ENCODE peak calls at places on chromosomes 6 and 20, in ten cellular contexts. One of them, this sample, is unnamed.

GRCh38 chr6:53828215-53828614 is 33.4 kb downstream of the LRRC1 start:
- DNase-seq in glutamatergic neuron: no peak
- DNase-seq in heart left ventricle: no peak
- DNase-seq in astrocyte of the cerebellum: no peak
- DNase-seq in nephron progenitor cell: no peak
- DNase-seq in fibroblast of the aortic adventitia: no peak
- DNase-seq in fibroblast of pulmonary artery: no peak
- DNase-seq in endothelial cell: no peak
- DNase-seq in lower leg skin: no peak
- DNase-seq in breast epithelium: no peak
- DNase-seq in this sample: no peak

GRCh38 chr6:152121910-152122309 is 314.4 kb downstream of the ESR1 start:
- DNase-seq in endothelial cell: no peak
- DNase-seq in fibroblast of the aortic adventitia: peak
- DNase-seq in astrocyte of the cerebellum: no peak
- DNase-seq in nephron progenitor cell: no peak
- DNase-seq in lower leg skin: no peak
- DNase-seq in fibroblast of pulmonary artery: no peak
- DNase-seq in glutamatergic neuron: no peak
- DNase-seq in heart left ventricle: no peak
- DNase-seq in breast epithelium: no peak
- DNase-seq in this sample: no peak

GRCh38 chr6:17580518-17581048 is 19.5 kb upstream of the FAM8A1 start:
- DNase-seq in fibroblast of pulmonary artery: peak
- DNase-seq in fibroblast of the aortic adventitia: peak
- DNase-seq in astrocyte of the cerebellum: peak
- DNase-seq in endothelial cell: peak
- DNase-seq in glutamatergic neuron: peak
- DNase-seq in nephron progenitor cell: peak
- DNase-seq in heart left ventricle: peak
- DNase-seq in breast epithelium: no peak
- DNase-seq in lower leg skin: no peak
- DNase-seq in this sample: no peak

GRCh38 chr20:32483351-32484220 is 101.5 kb downstream of the NOL4L start:
- DNase-seq in glutamatergic neuron: peak
- DNase-seq in heart left ventricle: peak
- DNase-seq in astrocyte of the cerebellum: peak
- DNase-seq in lower leg skin: peak
- DNase-seq in fibroblast of the aortic adventitia: peak
- DNase-seq in breast epithelium: no peak
- DNase-seq in nephron progenitor cell: peak
- DNase-seq in fibroblast of pulmonary artery: peak
- DNase-seq in endothelial cell: peak
- DNase-seq in this sample: peak

GRCh38 chr20:50821994-50822393 is 27.1 kb downstream of the BCAS4 start:
- DNase-seq in glutamatergic neuron: no peak
- DNase-seq in nephron progenitor cell: no peak
- DNase-seq in breast epithelium: no peak
- DNase-seq in endothelial cell: no peak
- DNase-seq in fibroblast of the aortic adventitia: no peak
- DNase-seq in lower leg skin: no peak
- DNase-seq in heart left ventricle: no peak
- DNase-seq in fibroblast of pulmonary artery: no peak
- DNase-seq in astrocyte of the cerebellum: no peak
- DNase-seq in this sample: no peak

GRCh38 chr20:38209054-38209675 is 44.1 kb upstream of the TGM2 start:
- DNase-seq in fibroblast of pulmonary artery: no peak
- DNase-seq in glutamatergic neuron: no peak
- DNase-seq in breast epithelium: no peak
- DNase-seq in heart left ventricle: peak
- DNase-seq in lower leg skin: peak
- DNase-seq in astrocyte of the cerebellum: no peak
- DNase-seq in nephron progenitor cell: no peak
- DNase-seq in fibroblast of the aortic adventitia: no peak
- DNase-seq in endothelial cell: no peak
- DNase-seq in this sample: no peak

GRCh38 chr6:10313799-10314162 is 101.1 kb downstream of the TFAP2A start:
- DNase-seq in fibroblast of pulmonary artery: no peak
- DNase-seq in fibroblast of the aortic adventitia: no peak
- DNase-seq in heart left ventricle: no peak
- DNase-seq in endothelial cell: no peak
- DNase-seq in nephron progenitor cell: no peak
- DNase-seq in breast epithelium: no peak
- DNase-seq in astrocyte of the cerebellum: no peak
- DNase-seq in glutamatergic neuron: no peak
- DNase-seq in lower leg skin: no peak
- DNase-seq in this sample: no peak

GRCh38 chr6:27250277-27250954 is 2.9 kb downstream of the PRSS16 start:
- DNase-seq in glutamatergic neuron: no peak
- DNase-seq in breast epithelium: no peak
- DNase-seq in nephron progenitor cell: no peak
- DNase-seq in astrocyte of the cerebellum: no peak
- DNase-seq in lower leg skin: peak
- DNase-seq in endothelial cell: no peak
- DNase-seq in fibroblast of pulmonary artery: no peak
- DNase-seq in heart left ventricle: no peak
- DNase-seq in fibroblast of the aortic adventitia: no peak
- DNase-seq in this sample: no peak

GRCh38 chr6:151269318-151269995 is 29.7 kb downstream of the AKAP12 start:
- DNase-seq in fibroblast of pulmonary artery: peak
- DNase-seq in lower leg skin: no peak
- DNase-seq in heart left ventricle: no peak
- DNase-seq in astrocyte of the cerebellum: no peak
- DNase-seq in breast epithelium: no peak
- DNase-seq in endothelial cell: no peak
- DNase-seq in fibroblast of the aortic adventitia: peak
- DNase-seq in glutamatergic neuron: no peak
- DNase-seq in nephron progenitor cell: no peak
- DNase-seq in this sample: no peak

GRCh38 chr6:93235775-93236174 is 183.6 kb downstream of the EPHA7 start:
- DNase-seq in breast epithelium: no peak
- DNase-seq in nephron progenitor cell: no peak
- DNase-seq in lower leg skin: no peak
- DNase-seq in astrocyte of the cerebellum: no peak
- DNase-seq in endothelial cell: no peak
- DNase-seq in fibroblast of the aortic adventitia: no peak
- DNase-seq in glutamatergic neuron: no peak
- DNase-seq in heart left ventricle: no peak
- DNase-seq in fibroblast of pulmonary artery: no peak
- DNase-seq in this sample: no peak

GRCh38 chr20:17611540-17612286 is 41.8 kb downstream of the DSTN start:
- DNase-seq in fibroblast of pulmonary artery: no peak
- DNase-seq in heart left ventricle: peak
- DNase-seq in lower leg skin: peak
- DNase-seq in nephron progenitor cell: no peak
- DNase-seq in breast epithelium: peak
- DNase-seq in endothelial cell: no peak
- DNase-seq in glutamatergic neuron: peak
- DNase-seq in astrocyte of the cerebellum: no peak
- DNase-seq in fibroblast of the aortic adventitia: peak
- DNase-seq in this sample: no peak

DNA sequence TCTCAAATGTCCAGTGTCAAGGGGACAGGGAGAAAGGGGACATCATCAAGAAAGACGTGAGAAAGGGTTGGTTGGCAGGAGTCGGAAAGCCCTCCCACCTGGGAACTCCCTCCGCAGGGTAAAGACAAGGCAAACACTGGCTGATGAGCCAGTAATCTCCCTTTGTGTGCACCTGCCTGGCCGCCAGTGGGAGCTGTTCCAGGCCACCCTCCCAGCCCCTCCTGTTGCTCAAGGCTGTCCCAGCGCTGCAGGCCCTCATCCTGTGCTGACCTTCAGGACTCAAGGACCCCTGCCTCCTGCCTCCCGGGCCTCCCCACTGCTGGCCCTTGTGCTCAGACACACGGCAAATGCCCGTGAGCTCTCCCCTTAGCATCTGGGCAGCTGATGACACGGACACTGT is 7.4 kb downstream of the FRMD1 start:
- DNase-seq in breast epithelium: no peak
- DNase-seq in endothelial cell: peak
- DNase-seq in glutamatergic neuron: no peak
- DNase-seq in fibroblast of the aortic adventitia: no peak
- DNase-seq in astrocyte of the cerebellum: no peak
- DNase-seq in fibroblast of pulmonary artery: no peak
- DNase-seq in lower leg skin: no peak
- DNase-seq in heart left ventricle: no peak
- DNase-seq in nephron progenitor cell: no peak
- DNase-seq in this sample: no peak
- TF ChIP-seq CTCF in breast epithelium: peak
- TF ChIP-seq CTCF in endothelial cell: no peak
- TF ChIP-seq CTCF in glutamatergic neuron: no peak
- TF ChIP-seq CTCF in fibroblast of the aortic adventitia: no peak
- TF ChIP-seq CTCF in astrocyte of the cerebellum: peak
- TF ChIP-seq CTCF in fibroblast of pulmonary artery: no peak
- TF ChIP-seq CTCF in lower leg skin: no peak
- TF ChIP-seq CTCF in heart left ventricle: no peak
- TF ChIP-seq CTCF in nephron progenitor cell: no peak
- TF ChIP-seq CTCF in this sample: peak

DNA sequence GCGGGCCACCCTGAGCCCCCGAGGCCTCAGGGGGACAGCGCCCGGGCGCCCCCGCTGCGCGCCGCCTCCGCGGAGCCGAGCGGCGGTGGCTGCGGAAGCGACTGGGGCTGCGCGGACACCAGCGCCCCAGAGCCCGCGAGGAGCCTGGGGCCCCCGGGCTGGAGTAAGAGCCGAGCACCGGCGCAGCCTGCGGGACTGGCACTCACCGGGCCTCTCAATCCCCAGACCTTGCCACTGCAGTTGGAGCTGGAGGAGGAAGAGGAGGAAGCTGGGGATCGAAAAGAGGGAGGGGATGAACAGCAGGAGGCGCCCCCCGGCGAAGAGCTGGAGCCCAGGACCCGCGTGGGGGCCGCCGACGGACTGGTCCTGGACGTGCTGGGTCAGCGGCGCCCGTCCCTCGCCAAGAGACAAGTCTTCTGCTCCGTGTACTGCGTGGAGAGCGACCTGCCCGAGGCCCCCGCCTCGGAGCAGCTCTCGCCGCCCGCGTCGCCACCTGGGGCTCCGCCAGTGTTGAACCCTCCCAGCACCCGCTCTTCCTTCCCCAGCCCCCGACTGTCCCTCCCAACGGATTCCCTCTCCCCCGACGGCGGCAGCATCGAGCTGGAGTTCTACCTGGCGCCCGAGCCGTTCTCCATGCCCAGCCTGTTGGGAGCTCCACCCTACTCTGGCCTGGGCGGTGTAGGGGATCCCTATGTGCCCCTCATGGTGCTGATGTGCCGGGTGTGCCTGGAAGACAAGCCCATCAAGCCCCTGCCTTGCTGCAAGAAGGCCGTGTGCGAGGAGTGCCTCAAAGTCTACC is 579 bp downstream of the RNF217 start:
- DNase-seq in endothelial cell: peak
- DNase-seq in fibroblast of the aortic adventitia: peak
- DNase-seq in glutamatergic neuron: peak
- DNase-seq in nephron progenitor cell: peak
- DNase-seq in fibroblast of pulmonary artery: peak
- DNase-seq in heart left ventricle: peak
- DNase-seq in astrocyte of the cerebellum: no peak
- DNase-seq in lower leg skin: peak
- DNase-seq in breast epithelium: peak
- DNase-seq in this sample: no peak
- TF ChIP-seq CTCF in endothelial cell: no peak
- TF ChIP-seq CTCF in fibroblast of the aortic adventitia: peak
- TF ChIP-seq CTCF in glutamatergic neuron: no peak
- TF ChIP-seq CTCF in nephron progenitor cell: no peak
- TF ChIP-seq CTCF in fibroblast of pulmonary artery: no peak
- TF ChIP-seq CTCF in heart left ventricle: no peak
- TF ChIP-seq CTCF in astrocyte of the cerebellum: no peak
- TF ChIP-seq CTCF in lower leg skin: no peak
- TF ChIP-seq CTCF in breast epithelium: no peak
- TF ChIP-seq CTCF in this sample: peak

DNA sequence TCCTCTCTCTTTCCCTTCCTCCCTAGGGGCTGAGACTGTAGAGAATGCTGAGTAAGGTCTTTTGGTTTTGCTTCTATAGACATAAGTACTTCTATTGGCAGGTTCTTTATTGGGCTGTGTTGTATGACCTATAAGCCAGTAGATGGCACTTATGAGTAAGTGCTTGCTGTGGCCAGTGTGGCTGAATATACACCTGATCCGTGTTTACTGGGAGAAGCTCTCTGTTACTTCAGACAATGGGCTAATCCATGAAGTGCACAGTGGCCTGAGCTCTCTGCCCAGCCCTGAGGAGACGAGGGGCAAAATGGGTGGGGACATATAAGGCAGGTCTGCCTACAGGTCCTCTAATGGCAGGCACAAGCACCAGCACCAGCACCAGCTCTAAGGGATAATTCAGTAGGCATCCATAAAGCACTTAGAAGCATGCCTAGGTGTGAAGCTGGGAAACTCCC is 610.3 kb downstream of the RNF144B start:
- DNase-seq in astrocyte of the cerebellum: peak
- DNase-seq in endothelial cell: no peak
- DNase-seq in nephron progenitor cell: peak
- DNase-seq in heart left ventricle: no peak
- DNase-seq in breast epithelium: no peak
- DNase-seq in fibroblast of the aortic adventitia: peak
- DNase-seq in glutamatergic neuron: no peak
- DNase-seq in fibroblast of pulmonary artery: peak
- DNase-seq in lower leg skin: no peak
- DNase-seq in this sample: no peak
- TF ChIP-seq CTCF in astrocyte of the cerebellum: peak
- TF ChIP-seq CTCF in endothelial cell: peak
- TF ChIP-seq CTCF in nephron progenitor cell: peak
- TF ChIP-seq CTCF in heart left ventricle: peak
- TF ChIP-seq CTCF in breast epithelium: peak
- TF ChIP-seq CTCF in fibroblast of the aortic adventitia: peak
- TF ChIP-seq CTCF in glutamatergic neuron: peak
- TF ChIP-seq CTCF in fibroblast of pulmonary artery: peak
- TF ChIP-seq CTCF in lower leg skin: no peak
- TF ChIP-seq CTCF in this sample: peak

DNA sequence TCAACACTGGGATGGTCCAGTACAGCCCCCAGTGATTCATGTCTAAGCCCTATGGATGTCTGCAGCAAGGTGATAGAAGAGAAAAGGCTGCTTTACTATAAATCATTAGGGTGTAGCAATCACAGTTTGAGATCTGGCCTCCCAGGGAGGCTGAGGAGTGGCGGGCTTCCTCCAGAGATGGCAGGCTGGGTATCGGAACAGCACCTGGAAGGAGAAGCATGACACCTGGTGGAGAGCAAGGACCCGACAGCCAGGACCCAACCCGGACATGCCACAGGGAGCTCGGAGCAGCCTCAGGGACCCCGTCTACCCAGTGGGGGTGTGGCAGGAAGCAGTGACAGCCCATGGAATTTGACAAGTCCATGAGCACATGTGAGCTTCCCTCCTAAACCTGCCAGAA is 114.8 kb upstream of the CD93 start:
- DNase-seq in astrocyte of the cerebellum: no peak
- DNase-seq in breast epithelium: no peak
- DNase-seq in heart left ventricle: no peak
- DNase-seq in lower leg skin: peak
- DNase-seq in endothelial cell: peak
- DNase-seq in fibroblast of pulmonary artery: peak
- DNase-seq in fibroblast of the aortic adventitia: no peak
- DNase-seq in glutamatergic neuron: no peak
- DNase-seq in nephron progenitor cell: peak
- DNase-seq in this sample: no peak
- TF ChIP-seq CTCF in astrocyte of the cerebellum: peak
- TF ChIP-seq CTCF in breast epithelium: peak
- TF ChIP-seq CTCF in heart left ventricle: peak
- TF ChIP-seq CTCF in lower leg skin: no peak
- TF ChIP-seq CTCF in endothelial cell: peak
- TF ChIP-seq CTCF in fibroblast of pulmonary artery: peak
- TF ChIP-seq CTCF in fibroblast of the aortic adventitia: peak
- TF ChIP-seq CTCF in glutamatergic neuron: no peak
- TF ChIP-seq CTCF in nephron progenitor cell: peak
- TF ChIP-seq CTCF in this sample: no peak

GRCh38 chr6:37784585-37784967 is 35.0 kb upstream of the ZFAND3 start:
- DNase-seq in nephron progenitor cell: no peak
- DNase-seq in glutamatergic neuron: no peak
- DNase-seq in astrocyte of the cerebellum: no peak
- DNase-seq in breast epithelium: no peak
- DNase-seq in fibroblast of pulmonary artery: no peak
- DNase-seq in lower leg skin: no peak
- DNase-seq in fibroblast of the aortic adventitia: no peak
- DNase-seq in endothelial cell: no peak
- DNase-seq in heart left ventricle: no peak
- DNase-seq in this sample: no peak
- TF ChIP-seq CTCF in nephron progenitor cell: no peak
- TF ChIP-seq CTCF in glutamatergic neuron: no peak
- TF ChIP-seq CTCF in astrocyte of the cerebellum: no peak
- TF ChIP-seq CTCF in breast epithelium: no peak
- TF ChIP-seq CTCF in fibroblast of pulmonary artery: no peak
- TF ChIP-seq CTCF in lower leg skin: no peak
- TF ChIP-seq CTCF in fibroblast of the aortic adventitia: no peak
- TF ChIP-seq CTCF in endothelial cell: no peak
- TF ChIP-seq CTCF in heart left ventricle: no peak
- TF ChIP-seq CTCF in this sample: no peak

This sample was measured in D721Med.